ENCODE peak calls at places on chromosome 17, in four cellular contexts. G is fibroblast of lung, F is neural progenitor cell, I is lung. Q is an unnamed sample.

GRCh38 chr17:74259667-74260524 is 14.1 kb upstream of the DNAI2 start:
- DNase-seq in G (no peak), F (no peak), I (no peak), Q (no peak)

GRCh38 chr17:59941131-59941530 is 23.4 kb downstream of the RNFT1 start:
- DNase-seq in G (no peak), F (no peak), I (no peak), Q (no peak)

GRCh38 chr17:57866319-57866718 is 16.5 kb upstream of the MRPS23 start:
- DNase-seq in G (no peak), F (no peak), I (no peak), Q (no peak)

GRCh38 chr17:75105269-75106080 is 4.3 kb upstream of the ARMC7 start:
- DNase-seq in G (peak), F (peak), I (peak), Q (no peak)

GRCh38 chr17:59914274-59914854 is 21.4 kb downstream of the RPS6KB1 start:
- DNase-seq in G (peak), F (peak), I (no peak), Q (no peak)

GRCh38 chr17:67800495-67800928 is 24.8 kb upstream of the BPTF start:
- DNase-seq in G (peak), F (peak), I (peak), Q (peak)

GRCh38 chr17:79965806-79966205 is 69.9 kb downstream of the TBC1D16 start:
- DNase-seq in G (no peak), F (no peak), I (no peak), Q (no peak)

GRCh38 chr17:63492940-63493339 is 16.1 kb downstream of the ACE start:
- DNase-seq in G (no peak), F (no peak), I (no peak), Q (no peak)

GRCh38 chr17:21287703-21288449 is 3.4 kb downstream of the MAP2K3 start:
- DNase-seq in G (peak), F (no peak), I (peak), Q (peak)

GRCh38 chr17:21375757-21376584 is at the start of gene KCNJ12:
- DNase-seq in G (peak), F (peak), I (no peak), Q (no peak)

GRCh38 chr17:57158296-57158695 is 73.2 kb downstream of the AKAP1 start:
- DNase-seq in G (peak), F (no peak), I (no peak), Q (no peak)

GRCh38 chr17:78396436-78397335 is 18.2 kb downstream of the PGS1 start:
- DNase-seq in G (no peak), F (no peak), I (peak), Q (no peak)

GRCh38 chr17:65560628-65561371 is 648 bp downstream of the AXIN2 start:
- DNase-seq in G (peak), F (peak), I (peak), Q (peak)

GRCh38 chr17:1421470-1421869 is 21.4 kb upstream of the YWHAE start:
- DNase-seq in G (no peak), F (no peak), I (no peak), Q (no peak)

GRCh38 chr17:34852614-34853013 is 108.6 kb downstream of the CCT6B start:
- DNase-seq in G (no peak), F (no peak), I (no peak), Q (no peak)

GRCh38 chr17:28433696-28434095 is 27.7 kb upstream of the SLC46A1 start:
- DNase-seq in G (no peak), F (no peak), I (no peak), Q (no peak)

DNA sequence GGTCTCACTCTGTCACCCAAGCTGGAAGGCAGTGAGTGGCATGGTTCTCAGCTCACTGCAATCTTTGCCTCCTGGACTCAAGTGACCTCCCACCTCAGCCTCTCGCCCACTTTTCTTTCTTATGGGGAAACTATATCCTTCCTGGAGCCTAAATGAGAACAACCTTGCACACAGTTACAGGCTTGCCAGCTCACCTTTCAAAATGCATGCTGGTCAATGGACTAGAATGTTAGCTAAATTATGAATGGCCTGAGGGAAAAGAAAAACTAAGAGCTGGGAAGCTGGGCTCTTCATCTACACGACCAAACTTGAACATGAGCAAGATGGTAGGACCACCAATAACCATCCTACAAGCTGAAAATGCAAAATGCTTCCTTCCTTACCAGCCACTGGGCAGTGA is 10.6 kb upstream of the LHX1 start:
- DNase-seq in G (no peak), F (no peak), I (no peak), Q (no peak)
- H3K4me3 ChIP-seq in G (no peak), F (no peak), I (no peak), Q (no peak)

GRCh38 chr17:17506181-17506741 is 10.1 kb upstream of the RASD1 start:
- DNase-seq in G (no peak), F (no peak), I (no peak), Q (no peak)

GRCh38 chr17:17503566-17504130 is 7.5 kb upstream of the RASD1 start:
- DNase-seq in G (no peak), F (no peak), I (no peak), Q (no peak)

GRCh38 chr17:17504341-17505140 is 8.3 kb upstream of the RASD1 start:
- DNase-seq in G (no peak), F (no peak), I (no peak), Q (no peak)

GRCh38 chr17:17505610-17506171 is 9.5 kb upstream of the RASD1 start:
- DNase-seq in G (no peak), F (peak), I (no peak), Q (no peak)

GRCh38 chr17:17505151-17505550 is 9.0 kb upstream of the RASD1 start:
- DNase-seq in G (no peak), F (no peak), I (no peak), Q (no peak)
- H3K4me3 ChIP-seq in G (no peak), F (no peak), I (no peak), Q (no peak)

DNA sequence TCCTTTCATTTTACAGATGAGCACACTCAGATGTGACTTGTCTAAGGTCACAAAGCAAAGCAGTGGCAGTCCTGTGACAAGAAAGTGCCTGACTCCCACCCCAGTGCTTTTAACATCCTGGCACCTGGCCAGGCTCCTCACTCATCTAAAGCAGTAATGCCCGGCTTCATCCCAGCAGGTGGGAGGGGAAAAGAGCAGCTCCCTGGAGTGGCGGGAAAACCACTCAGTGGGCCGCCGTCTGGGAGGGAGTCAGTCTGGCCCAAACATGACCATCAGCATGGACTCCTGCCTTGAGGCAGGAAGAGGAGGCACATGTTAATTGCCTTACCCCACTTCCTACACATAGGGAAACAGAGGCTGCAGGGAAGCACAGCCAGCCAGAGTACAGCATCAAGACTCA is 2.6 kb downstream of the PCGF2 start:
- DNase-seq in G (no peak), F (no peak), I (no peak), Q (no peak)
- H3K4me3 ChIP-seq in G (no peak), F (no peak), I (no peak), Q (peak)

GRCh38 chr17:49360796-49361128 is 1.3 kb downstream of the ZNF652 start:
- DNase-seq in G (no peak), F (peak), I (no peak), Q (no peak)

GRCh38 chr17:49359990-49360795 is 1.9 kb downstream of the ZNF652 start:
- DNase-seq in G (no peak), F (peak), I (no peak), Q (no peak)

GRCh38 chr17:49358638-49359247 is 3.3 kb downstream of the ZNF652 start:
- DNase-seq in G (peak), F (no peak), I (no peak), Q (no peak)

GRCh38 chr17:49356320-49356719 is 5.7 kb downstream of the ZNF652 start:
- DNase-seq in G (no peak), F (no peak), I (no peak), Q (no peak)

GRCh38 chr17:49357516-49357915 is 4.5 kb downstream of the ZNF652 start:
- DNase-seq in G (no peak), F (no peak), I (no peak), Q (no peak)
- H3K4me3 ChIP-seq in G (no peak), F (no peak), I (no peak), Q (no peak)

GRCh38 chr17:7923290-7923628 is 6.4 kb downstream of the KCNAB3 start:
- DNase-seq in G (no peak), F (no peak), I (no peak), Q (no peak)
- H3K4me3 ChIP-seq in G (no peak), F (no peak), I (no peak), Q (peak)

GRCh38 chr17:48588074-48588415 is 2.0 kb downstream of the HOXB3 start:
- DNase-seq in G (no peak), F (no peak), I (no peak), Q (no peak)
- H3K4me3 ChIP-seq in G (peak), F (no peak), I (no peak), Q (no peak)

Q was measured in HFF-Myc.